ENCODE peak calls at places on chromosome 14, in eight cellular contexts. M is NCI-H460, L is NCI-H2171, F is GM03348, C is mucosa of descending colon, N is T follicular helper cell, J is left ventricle myocardium inferior, K is NCI-H2081. V is an unnamed sample.

GRCh38 chr14:64683264-64683663 is 21.0 kb upstream of the PLEKHG3 start:
- DNase-seq in M (no peak), L (no peak), F (no peak), C (no peak), N (no peak), J (no peak), K (no peak), V (no peak)

GRCh38 chr14:84975503-84975902 is 554.4 kb upstream of the FLRT2 start:
- DNase-seq in M (no peak), L (no peak), F (no peak), C (no peak), N (no peak), J (no peak), K (no peak), V (no peak)

GRCh38 chr14:21268612-21269251 is 510 bp downstream of the HNRNPC start:
- DNase-seq in M (peak), L (peak), F (no peak), C (peak), N (no peak), J (no peak), K (peak), V (no peak)

GRCh38 chr14:30573203-30573814 is 14.4 kb downstream of the G2E3 start:
- DNase-seq in M (no peak), L (no peak), F (no peak), C (no peak), N (no peak), J (no peak), K (no peak), V (no peak)

GRCh38 chr14:32494566-32495434 is 165.7 kb downstream of the AKAP6 start:
- DNase-seq in M (no peak), L (no peak), F (no peak), C (no peak), N (no peak), J (no peak), K (no peak), V (peak)

GRCh38 chr14:89625208-89625987 is 208.4 kb upstream of the FOXN3 start:
- DNase-seq in M (no peak), L (peak), F (no peak), C (no peak), N (no peak), J (peak), K (peak), V (no peak)

GRCh38 chr14:22099942-22100763 is 426.5 kb upstream of the OR4E1 start:
- DNase-seq in M (peak), L (peak), F (peak), C (peak), N (peak), J (peak), K (peak), V (no peak)

GRCh38 chr14:96138241-96138640 is 66.4 kb upstream of the BDKRB2 start:
- DNase-seq in M (no peak), L (no peak), F (no peak), C (no peak), N (no peak), J (no peak), K (no peak), V (no peak)

GRCh38 chr14:104973215-104974145 is 4.7 kb downstream of the AHNAK2 start:
- DNase-seq in M (peak), L (no peak), F (peak), C (peak), N (no peak), J (peak), K (no peak), V (peak)

GRCh38 chr14:61476737-61477410 is 155.5 kb downstream of the PRKCH start:
- DNase-seq in M (peak), L (no peak), F (peak), C (peak), N (peak), J (no peak), K (no peak), V (peak)

GRCh38 chr14:63909984-63910383 is 57.2 kb downstream of the SYNE2 start:
- DNase-seq in M (no peak), L (no peak), F (no peak), C (no peak), N (no peak), J (no peak), K (no peak), V (no peak)

GRCh38 chr14:53539489-53540126 is 386.5 kb upstream of the DDHD1 start:
- DNase-seq in M (peak), L (no peak), F (peak), C (peak), N (peak), J (peak), K (peak), V (peak)

GRCh38 chr14:68780358-68781160 is 12.3 kb downstream of the ZFP36L1 start:
- DNase-seq in M (no peak), L (no peak), F (peak), C (peak), N (no peak), J (peak), K (no peak), V (no peak)

GRCh38 chr14:54724772-54725325 is 157.9 kb downstream of the SAMD4A start:
- DNase-seq in M (no peak), L (no peak), F (no peak), C (no peak), N (no peak), J (no peak), K (no peak), V (no peak)

GRCh38 chr14:36988568-36988967 is 183.8 kb downstream of the SLC25A21 start:
- DNase-seq in M (no peak), L (no peak), F (no peak), C (no peak), N (no peak), J (no peak), K (no peak), V (no peak)

GRCh38 chr14:39668449-39668848 is 236.2 kb upstream of the FBXO33 start:
- DNase-seq in M (no peak), L (no peak), F (no peak), C (no peak), N (no peak), J (no peak), K (no peak), V (no peak)

GRCh38 chr14:92677087-92677668 is 71.2 kb downstream of the LGMN start:
- DNase-seq in M (no peak), L (no peak), F (no peak), C (no peak), N (no peak), J (no peak), K (no peak), V (no peak)

V was measured in BJ.